ENCODE peak calls at places on chromosomes 1 and 21, in four cellular contexts. B is skeletal muscle cell, N is fibroblast of lung, K is heart right ventricle. G is an unnamed sample.

GRCh38 chr1:29349871-29350491 is 113.7 kb downstream of the PTPRU start:
- DNase-seq in N (no peak), B (no peak), K (no peak), G (no peak)

GRCh38 chr1:153343811-153344717 is 4.6 kb downstream of the PGLYRP4 start:
- DNase-seq in K (no peak), N (no peak), B (no peak), G (peak; percentile 64)

GRCh38 chr1:243542726-243543415 is 287.0 kb downstream of the SDCCAG8 start:
- DNase-seq in N (no peak), K (no peak), B (no peak), G (no peak)

GRCh38 chr1:230191079-230191478 is 124.0 kb downstream of the GALNT2 start:
- DNase-seq in N (peak; percentile 68), B (peak; percentile 66), K (peak; percentile 80), G (no peak)

GRCh38 chr1:167263784-167264464 is 43.2 kb downstream of the POU2F1 start:
- DNase-seq in K (no peak), N (peak; percentile 5), B (no peak), G (no peak)

GRCh38 chr1:160070243-160071163 is 543 bp upstream of the KCNJ10 start:
- DNase-seq in N (peak; percentile 42), K (peak; percentile 82), B (no peak), G (peak; percentile 54)

GRCh38 chr1:91650764-91651163 is 150.1 kb downstream of the CDC7 start:
- DNase-seq in N (peak; percentile 97), K (peak; percentile 80), B (peak; percentile 99), G (no peak)

GRCh38 chr1:164953815-164954214 is 394.8 kb downstream of the PBX1 start:
- DNase-seq in B (no peak), N (no peak), K (no peak), G (no peak)

GRCh38 chr1:20361805-20362381 is 71.2 kb downstream of the VWA5B1 start:
- DNase-seq in K (peak; percentile 60), N (peak; percentile 22), B (no peak), G (no peak)

GRCh38 chr21:35488941-35489340 is 439.8 kb upstream of the RUNX1 start:
- DNase-seq in K (no peak), B (no peak), N (peak; percentile 85), G (no peak)

GRCh38 chr1:63669151-63669961 is 76.1 kb downstream of the PGM1 start:
- DNase-seq in B (no peak), K (no peak), N (peak; percentile 8), G (no peak)

GRCh38 chr1:27403065-27403726 is 10.8 kb downstream of the GPR3 start:
- DNase-seq in K (peak; percentile 54), B (peak; percentile 60), N (peak; percentile 48), G (peak; percentile 28)

GRCh38 chr1:31937300-31938183 is 626 bp downstream of the PTP4A2 start:
- DNase-seq in N (peak; percentile 63), B (no peak), K (peak; percentile 83), G (no peak)

GRCh38 chr21:35528109-35529042 is 479.3 kb upstream of the RUNX1 start:
- DNase-seq in B (no peak), K (peak; percentile 14), N (no peak), G (no peak)

GRCh38 chr1:5554111-5554510 is 438.1 kb downstream of the NPHP4 start:
- DNase-seq in K (no peak), B (no peak), N (no peak), G (no peak)

GRCh38 chr21:29416268-29416667 is 117.5 kb downstream of the BACH1 start:
- DNase-seq in N (no peak), B (no peak), K (no peak), G (no peak)

GRCh38 chr1:11749203-11749689 is 12.7 kb upstream of the C1orf167 start:
- DNase-seq in B (no peak), N (peak; percentile 12), K (peak; percentile 28), G (peak; percentile 46)

GRCh38 chr1:66374561-66375111 is 159.3 kb upstream of the SGIP1 start:
- DNase-seq in N (peak; percentile 95), B (peak; percentile 73), K (no peak), G (no peak)

GRCh38 chr1:156368889-156369684 is at the start of gene RHBG:
- DNase-seq in N (peak; percentile 25), K (no peak), B (no peak), G (no peak)

GRCh38 chr1:241275226-241275625 is 81.8 kb downstream of the RGS7 start:
- DNase-seq in K (no peak), B (no peak), N (no peak), G (no peak)

GRCh38 chr1:26570287-26570686 is 40.7 kb downstream of the RPS6KA1 start:
- DNase-seq in K (no peak), N (peak; percentile 55), B (no peak), G (no peak)

GRCh38 chr1:209576798-209577197 is 6.7 kb upstream of the CAMK1G start:
- DNase-seq in B (no peak), K (peak; percentile 84), N (peak; percentile 34), G (peak; percentile 12)

GRCh38 chr1:18108313-18109057 is 887 bp downstream of the IGSF21 start:
- DNase-seq in N (no peak), K (no peak), B (no peak), G (no peak)

GRCh38 chr1:18110598-18110939 is 3.0 kb downstream of the IGSF21 start:
- DNase-seq in K (no peak), B (no peak), N (no peak), G (no peak)

GRCh38 chr1:18107671-18108312 is at the start of gene IGSF21:
- DNase-seq in N (no peak), B (no peak), K (no peak), G (no peak)

GRCh38 chr1:18109756-18110597 is 2.4 kb downstream of the IGSF21 start:
- DNase-seq in K (no peak), B (no peak), N (peak; percentile 4), G (peak; percentile 40)

DNA sequence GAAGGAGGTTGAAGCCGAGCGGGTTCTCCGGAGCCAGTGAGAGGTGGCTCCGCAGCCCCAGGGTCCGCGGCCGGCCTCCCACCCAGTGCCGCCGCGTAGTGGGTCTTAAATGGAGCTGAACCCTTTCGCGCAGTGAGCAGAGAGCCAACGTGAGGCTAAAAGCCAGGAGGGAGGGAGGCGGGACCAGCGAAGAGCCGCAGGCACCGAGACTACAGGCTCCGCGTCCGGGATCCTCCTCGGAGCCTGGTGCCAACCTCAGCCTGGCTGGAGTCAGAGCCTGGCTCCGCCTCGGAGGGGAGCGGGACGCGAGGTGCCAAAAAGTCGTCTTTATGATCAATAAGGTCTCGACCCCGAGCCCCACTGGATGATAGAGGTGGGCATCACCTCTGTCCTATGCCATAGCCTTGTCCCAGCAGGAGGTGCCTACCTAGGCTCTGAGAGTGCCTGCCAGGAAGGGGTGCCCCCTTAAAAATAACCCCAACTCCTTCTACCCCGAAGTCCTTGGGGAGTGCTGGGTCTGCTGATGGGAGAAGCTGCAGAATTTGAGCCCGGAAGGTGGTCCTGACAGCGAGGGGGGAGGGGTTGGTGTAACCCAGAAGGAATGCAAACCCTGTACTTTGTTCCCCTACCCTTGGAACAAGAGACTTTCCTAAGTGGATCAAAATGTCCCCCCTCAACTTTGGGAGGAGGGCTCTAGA is 1.6 kb downstream of the IGSF21 start:
- DNase-seq in N (no peak), K (no peak), B (no peak), G (no peak)
- H3K4me3 ChIP-seq in N (no peak overlapping the region), K (peak overlapping the region; percentile 23), B (no peak overlapping the region), G (no peak overlapping the region)

DNA sequence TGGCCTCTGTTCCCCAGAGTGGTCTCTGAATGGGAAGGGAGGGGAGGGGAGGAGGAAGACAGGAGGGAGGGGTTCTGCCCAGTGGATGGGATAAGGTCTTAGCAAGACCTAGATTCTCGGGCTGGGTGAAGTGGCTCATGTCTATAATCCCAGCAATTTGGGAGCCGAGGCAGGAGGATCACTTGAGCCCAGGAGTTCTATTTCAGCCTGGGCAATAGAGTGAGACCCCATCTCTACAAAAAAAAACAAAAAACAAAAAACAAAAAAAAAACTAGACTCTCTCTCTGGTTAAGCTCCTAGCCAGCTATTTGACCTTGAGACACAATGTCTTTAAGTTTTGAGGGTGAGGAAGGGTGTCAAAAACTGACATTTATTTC is 11.4 kb downstream of the UQCRHL start:
- DNase-seq in N (no peak), K (no peak), B (no peak), G (no peak)
- H3K4me3 ChIP-seq in N (no peak overlapping the region), K (no peak overlapping the region), B (no peak overlapping the region), G (no peak overlapping the region)

DNA sequence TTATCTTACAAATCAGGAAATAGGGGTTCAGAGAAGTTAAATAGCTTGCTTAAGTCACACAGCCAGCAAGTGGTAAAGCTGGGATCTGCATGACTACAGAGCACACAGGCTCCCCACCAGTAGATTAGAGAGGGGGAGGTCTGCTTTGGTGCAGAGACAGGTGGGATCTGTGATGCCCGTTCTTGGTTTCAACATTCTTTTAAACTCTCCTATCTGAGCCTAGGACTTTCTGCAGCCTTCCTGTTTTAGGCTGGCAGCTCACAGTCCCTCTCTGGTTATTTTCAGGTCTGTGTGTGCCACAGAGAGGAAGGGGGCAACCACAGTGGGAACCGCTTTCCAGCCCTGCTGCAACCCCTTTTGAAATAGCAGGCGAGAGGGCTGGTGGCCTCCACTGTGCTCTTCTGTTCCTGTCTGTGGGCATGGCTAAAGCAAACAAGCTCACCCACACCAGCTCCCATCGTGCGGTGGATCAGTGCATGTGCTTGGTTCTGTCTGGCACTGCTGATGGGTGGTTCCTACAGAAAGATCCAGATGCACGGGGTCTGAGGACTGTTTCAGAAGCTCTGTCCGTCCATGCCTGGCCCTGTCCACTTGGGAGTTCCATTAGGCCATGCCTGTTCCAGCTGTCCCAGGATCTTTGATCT is 1.7 kb upstream of the IL6R start:
- DNase-seq in N (no peak), B (no peak), K (no peak), G (peak; percentile 96)
- H3K4me3 ChIP-seq in N (no peak overlapping the region), B (no peak overlapping the region), K (no peak overlapping the region), G (no peak overlapping the region)

DNA sequence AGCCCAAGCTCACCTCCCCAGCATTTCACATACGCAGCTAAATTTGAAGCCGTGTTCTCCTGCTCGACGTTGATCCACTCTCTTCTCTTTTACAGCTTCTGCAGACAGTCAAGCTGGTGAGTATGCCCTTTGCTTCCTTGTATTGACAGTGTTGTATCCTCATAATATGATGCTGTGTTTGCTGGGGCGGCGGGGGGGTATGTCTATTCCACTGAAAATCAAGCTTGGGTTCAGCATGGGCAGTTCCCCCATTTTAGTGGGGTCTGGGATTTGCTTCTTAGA is 576 bp downstream of the FCGR2A start:
- DNase-seq in K (no peak), N (no peak), B (no peak), G (no peak)
- H3K4me3 ChIP-seq in K (no peak overlapping the region), N (no peak overlapping the region), B (no peak overlapping the region), G (no peak overlapping the region)

DNA sequence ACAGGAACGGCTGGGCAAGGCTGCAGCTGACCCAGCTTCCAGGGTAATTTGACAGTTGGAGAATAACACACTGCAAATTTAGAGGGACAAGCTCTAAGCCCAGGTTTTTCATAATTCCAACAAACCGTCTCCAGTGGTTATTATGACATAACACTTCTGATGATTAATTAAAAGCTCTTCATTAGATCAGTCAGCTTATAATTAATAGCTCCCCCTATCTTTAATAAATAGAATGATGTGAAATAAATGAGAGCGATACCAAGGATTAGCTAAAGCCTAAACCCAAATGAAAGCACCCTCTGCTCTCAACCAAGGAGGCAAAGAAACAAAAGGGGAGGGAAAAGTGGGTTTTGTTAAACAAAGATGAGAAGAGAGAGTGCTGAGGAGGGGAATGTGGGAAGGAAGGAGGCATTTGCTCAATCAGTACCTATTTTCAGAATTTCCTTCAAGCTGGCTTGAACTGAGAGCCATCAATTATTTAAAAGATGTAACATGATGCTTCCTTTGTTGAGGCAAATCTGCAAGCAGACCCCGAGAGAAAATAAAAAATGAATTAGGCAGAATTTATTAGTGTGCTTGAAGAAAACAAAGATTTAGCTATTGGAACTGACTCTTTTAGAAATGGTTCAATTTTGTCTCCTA is 221.8 kb upstream of the ESRRG start:
- DNase-seq in N (no peak), B (no peak), K (no peak), G (no peak)
- H3K4me3 ChIP-seq in N (no peak overlapping the region), B (no peak overlapping the region), K (no peak overlapping the region), G (no peak overlapping the region)

G was measured in Jurkat, Clone E6-1.